ENCODE peak calls at places on chromosomes 13 and 19, in six cellular contexts. O is RPMI8226; S is CD4-positive, CD25-positive, alpha-beta regulatory T cell; U is activated T-helper 9 cell treated with anti-CD3 and anti-CD28 coated beads, Interleukin-2, amount 50 U/mL, for 16 hours; Y is GM19239; X is AG08395. Z is an unnamed sample.

GRCh38 chr19:50155520-50156109 is 7.5 kb downstream of the IZUMO2 start:
- DNase-seq in O (no peak), S (no peak), U (no peak), Y (no peak), X (no peak), Z (no peak)

GRCh38 chr19:48218964-48219363 is 36.7 kb downstream of the CARD8 start:
- DNase-seq in O (no peak), S (no peak), U (no peak), Y (no peak), X (no peak), Z (peak)

GRCh38 chr19:38792250-38793111 is 3.5 kb downstream of the LGALS7B start:
- DNase-seq in O (no peak), S (peak), U (peak), Y (peak), X (no peak), Z (no peak)

GRCh38 chr19:4556574-4557185 is 2.8 kb downstream of the SEMA6B start:
- DNase-seq in O (peak), S (no peak), U (no peak), Y (no peak), X (peak), Z (no peak)

GRCh38 chr19:34337747-34338146 is 27.2 kb upstream of the GPI start:
- DNase-seq in O (no peak), S (no peak), U (no peak), Y (no peak), X (no peak), Z (no peak)

GRCh38 chr19:402786-403185 is 6.2 kb downstream of the C2CD4C start:
- DNase-seq in O (no peak), S (no peak), U (no peak), Y (no peak), X (no peak), Z (no peak)

GRCh38 chr19:5823579-5824281 is 15.8 kb downstream of the FUT6 start:
- DNase-seq in O (no peak), S (no peak), U (no peak), Y (no peak), X (no peak), Z (peak)

GRCh38 chr13:27528908-27529307 is 78.5 kb upstream of the MTIF3 start:
- DNase-seq in O (no peak), S (no peak), U (no peak), Y (no peak), X (no peak), Z (no peak)

GRCh38 chr13:77779461-77780272 is 82.2 kb downstream of the SLAIN1 start:
- DNase-seq in O (peak), S (peak), U (no peak), Y (no peak), X (peak), Z (peak)

GRCh38 chr13:29454931-29455481 is 140.5 kb downstream of the SLC7A1 start:
- DNase-seq in O (no peak), S (no peak), U (no peak), Y (peak), X (no peak), Z (peak)

GRCh38 chr19:11821474-11821873 is 7.4 kb downstream of the ZNF440 start:
- DNase-seq in O (no peak), S (no peak), U (no peak), Y (no peak), X (peak), Z (peak)

GRCh38 chr13:105410602-105411001 is 1124.9 kb downstream of the EFNB2 start:
- DNase-seq in O (peak), S (no peak), U (no peak), Y (no peak), X (peak), Z (peak)

GRCh38 chr13:24215732-24216131 is 55.2 kb downstream of the SPATA13 start:
- DNase-seq in O (no peak), S (no peak), U (no peak), Y (no peak), X (peak), Z (peak)

GRCh38 chr19:6773323-6773931 is 919 bp downstream of the VAV1 start:
- DNase-seq in O (peak), S (peak), U (peak), Y (peak), X (no peak), Z (no peak)

GRCh38 chr13:35648109-35648508 is 171.6 kb upstream of the MAB21L1 start:
- DNase-seq in O (no peak), S (no peak), U (no peak), Y (no peak), X (no peak), Z (no peak)

GRCh38 chr19:49069026-49069425 is 3.5 kb downstream of the KCNA7 start:
- DNase-seq in O (no peak), S (no peak), U (no peak), Y (no peak), X (peak), Z (peak)

GRCh38 chr19:305240-306150 is 14.3 kb upstream of the PLPP2 start:
- DNase-seq in O (no peak), S (no peak), U (no peak), Y (no peak), X (no peak), Z (no peak)

GRCh38 chr13:53301449-53301848 is 272.8 kb downstream of the OLFM4 start:
- DNase-seq in O (no peak), S (no peak), U (no peak), Y (no peak), X (no peak), Z (no peak)

GRCh38 chr19:17933414-17934129 is 757 bp downstream of the CCDC124 start:
- DNase-seq in O (peak), S (no peak), U (no peak), Y (no peak), X (peak), Z (peak)

GRCh38 chr19:13234518-13234917 is 84.3 kb downstream of the IER2 start:
- DNase-seq in O (peak), S (peak), U (peak), Y (peak), X (peak), Z (peak)

GRCh38 chr13:30019648-30020626 is 169.5 kb upstream of the UBL3 start:
- DNase-seq in O (no peak), S (no peak), U (no peak), Y (no peak), X (no peak), Z (no peak)

GRCh38 chr19:55258476-55258827 is 365 bp downstream of the PPP6R1 start:
- DNase-seq in O (peak), S (no peak), U (peak), Y (no peak), X (peak), Z (no peak)

GRCh38 chr19:42846597-42846996 is 32.9 kb downstream of the PSG1 start:
- DNase-seq in O (no peak), S (no peak), U (no peak), Y (no peak), X (no peak), Z (peak)

GRCh38 chr19:778910-779653 is 18.2 kb upstream of the PTBP1 start:
- DNase-seq in O (no peak), S (no peak), U (no peak), Y (no peak), X (peak), Z (peak)

GRCh38 chr13:30985637-30986205 is 53.3 kb downstream of the TEX26 start:
- DNase-seq in O (no peak), S (no peak), U (no peak), Y (no peak), X (no peak), Z (peak)

GRCh38 chr19:44303305-44303704 is 1.5 kb downstream of the ZNF235 start:
- DNase-seq in O (no peak), S (no peak), U (no peak), Y (no peak), X (no peak), Z (no peak)

GRCh38 chr13:44651724-44652123 is 75.6 kb upstream of the TSC22D1 start:
- DNase-seq in O (no peak), S (no peak), U (no peak), Y (no peak), X (no peak), Z (no peak)

GRCh38 chr13:98822238-98822606 is 69.8 kb upstream of the SLC15A1 start:
- DNase-seq in O (no peak), S (no peak), U (no peak), Y (no peak), X (no peak), Z (no peak)

GRCh38 chr19:38990949-38991697 is 15.6 kb upstream of the FBXO17 start:
- DNase-seq in O (no peak), S (no peak), U (no peak), Y (no peak), X (peak), Z (peak)

GRCh38 chr13:35252536-35253205 is 223.8 kb downstream of the MAB21L1 start:
- DNase-seq in O (no peak), S (no peak), U (no peak), Y (peak), X (no peak), Z (no peak)

GRCh38 chr13:39501711-39502324 is 101.2 kb downstream of the LHFPL6 start:
- DNase-seq in O (no peak), S (no peak), U (no peak), Y (no peak), X (no peak), Z (peak)

GRCh38 chr19:13707901-13708300 is 56.4 kb upstream of the MRI1 start:
- DNase-seq in O (no peak), S (no peak), U (no peak), Y (no peak), X (no peak), Z (peak)

GRCh38 chr19:1079566-1080111 is 12.7 kb downstream of the ARHGAP45 start:
- DNase-seq in O (no peak), S (no peak), U (peak), Y (no peak), X (no peak), Z (no peak)

GRCh38 chr13:110644892-110645521 is 29.7 kb downstream of the NAXD start:
- DNase-seq in O (peak), S (peak), U (no peak), Y (peak), X (peak), Z (peak)

GRCh38 chr19:18418725-18419194 is 438 bp upstream of the SSBP4 start:
- DNase-seq in O (no peak), S (no peak), U (no peak), Y (no peak), X (no peak), Z (no peak)

GRCh38 chr13:36973621-36974268 is 25.4 kb downstream of the ALG5 start:
- DNase-seq in O (peak), S (no peak), U (no peak), Y (peak), X (no peak), Z (no peak)

GRCh38 chr13:48686810-48687209 is 33.1 kb downstream of the CYSLTR2 start:
- DNase-seq in O (no peak), S (no peak), U (no peak), Y (no peak), X (no peak), Z (no peak)

GRCh38 chr19:15123900-15124299 is 16.7 kb downstream of the SYDE1 start:
- DNase-seq in O (no peak), S (no peak), U (no peak), Y (no peak), X (no peak), Z (no peak)

GRCh38 chr13:41588899-41589298 is 131.5 kb downstream of the RGCC start:
- DNase-seq in O (no peak), S (no peak), U (no peak), Y (no peak), X (peak), Z (peak)

Z was measured in M059J.